ENCODE peak calls at places on chromosomes 6 and 20, in six cellular contexts. One of them, this sample, is unnamed.

GRCh38 chr6:33587529-33588215 is 7.6 kb upstream of the BAK1 start:
- DNase-seq in K562: no peak
- DNase-seq in SK-N-SH: no peak
- DNase-seq in HCT116: no peak
- DNase-seq in GM12878: no peak
- DNase-seq in HepG2: no peak
- DNase-seq in this sample: no peak

GRCh38 chr20:48465271-48465670 is 362.5 kb downstream of the PREX1 start:
- DNase-seq in HepG2: no peak
- DNase-seq in GM12878: no peak
- DNase-seq in SK-N-SH: no peak
- DNase-seq in HCT116: no peak
- DNase-seq in K562: no peak
- DNase-seq in this sample: no peak

GRCh38 chr6:80249897-80250296 is 143.4 kb downstream of the BCKDHB start:
- DNase-seq in K562: no peak
- DNase-seq in HCT116: no peak
- DNase-seq in GM12878: no peak
- DNase-seq in SK-N-SH: no peak
- DNase-seq in HepG2: no peak
- DNase-seq in this sample: no peak

GRCh38 chr20:41274152-41274551 is 43.4 kb downstream of the ZHX3 start:
- DNase-seq in GM12878: no peak
- DNase-seq in K562: no peak
- DNase-seq in SK-N-SH: no peak
- DNase-seq in HepG2: no peak
- DNase-seq in HCT116: no peak
- DNase-seq in this sample: no peak

GRCh38 chr6:14612016-14612415 is 494.4 kb downstream of the CD83 start:
- DNase-seq in SK-N-SH: no peak
- DNase-seq in HCT116: no peak
- DNase-seq in GM12878: no peak
- DNase-seq in HepG2: no peak
- DNase-seq in K562: no peak
- DNase-seq in this sample: no peak

GRCh38 chr6:26240157-26240980 is 124.6 kb upstream of the BTN3A2 start:
- DNase-seq in HepG2: no peak
- DNase-seq in K562: no peak
- DNase-seq in HCT116: no peak
- DNase-seq in GM12878: peak
- DNase-seq in SK-N-SH: peak
- DNase-seq in this sample: peak

GRCh38 chr6:117495873-117496272 is 13.4 kb downstream of the DCBLD1 start:
- DNase-seq in HepG2: no peak
- DNase-seq in HCT116: no peak
- DNase-seq in K562: no peak
- DNase-seq in GM12878: no peak
- DNase-seq in SK-N-SH: no peak
- DNase-seq in this sample: no peak

GRCh38 chr6:69421986-69422385 is 374.8 kb downstream of the LMBRD1 start:
- DNase-seq in HCT116: no peak
- DNase-seq in HepG2: no peak
- DNase-seq in K562: no peak
- DNase-seq in SK-N-SH: no peak
- DNase-seq in GM12878: no peak
- DNase-seq in this sample: no peak

GRCh38 chr6:47028835-47029360 is 13.2 kb downstream of the ADGRF1 start:
- DNase-seq in HepG2: no peak
- DNase-seq in HCT116: no peak
- DNase-seq in SK-N-SH: no peak
- DNase-seq in K562: no peak
- DNase-seq in GM12878: no peak
- DNase-seq in this sample: no peak

GRCh38 chr6:142377112-142377848 is 75.5 kb downstream of the ADGRG6 start:
- DNase-seq in HepG2: peak
- DNase-seq in HCT116: peak
- DNase-seq in SK-N-SH: no peak
- DNase-seq in K562: no peak
- DNase-seq in GM12878: no peak
- DNase-seq in this sample: peak

GRCh38 chr20:23889775-23890187 is 10.2 kb upstream of the CST5 start:
- DNase-seq in HCT116: peak
- DNase-seq in GM12878: no peak
- DNase-seq in HepG2: peak
- DNase-seq in K562: peak
- DNase-seq in SK-N-SH: peak
- DNase-seq in this sample: peak

GRCh38 chr6:31007694-31008093 is 2.6 kb upstream of the MUC22 start:
- DNase-seq in HepG2: no peak
- DNase-seq in HCT116: no peak
- DNase-seq in GM12878: no peak
- DNase-seq in K562: no peak
- DNase-seq in SK-N-SH: no peak
- DNase-seq in this sample: no peak

GRCh38 chr6:62746161-62746560 is 460.1 kb upstream of the KHDRBS2 start:
- DNase-seq in HCT116: no peak
- DNase-seq in K562: no peak
- DNase-seq in SK-N-SH: no peak
- DNase-seq in GM12878: no peak
- DNase-seq in HepG2: peak
- DNase-seq in this sample: no peak

GRCh38 chr20:57514273-57514751 is 10.6 kb downstream of the CTCFL start:
- DNase-seq in HepG2: peak
- DNase-seq in K562: peak
- DNase-seq in GM12878: no peak
- DNase-seq in SK-N-SH: peak
- DNase-seq in HCT116: peak
- DNase-seq in this sample: peak

GRCh38 chr6:12968839-12969558 is 252.4 kb downstream of the PHACTR1 start:
- DNase-seq in SK-N-SH: no peak
- DNase-seq in HCT116: no peak
- DNase-seq in K562: no peak
- DNase-seq in GM12878: no peak
- DNase-seq in HepG2: no peak
- DNase-seq in this sample: no peak

GRCh38 chr20:44089987-44090674 is 96.9 kb downstream of the JPH2 start:
- DNase-seq in K562: peak
- DNase-seq in GM12878: peak
- DNase-seq in HCT116: peak
- DNase-seq in SK-N-SH: no peak
- DNase-seq in HepG2: peak
- DNase-seq in this sample: no peak

GRCh38 chr6:165894228-165894825 is 231.3 kb upstream of the PDE10A start:
- DNase-seq in GM12878: no peak
- DNase-seq in K562: no peak
- DNase-seq in HepG2: no peak
- DNase-seq in SK-N-SH: no peak
- DNase-seq in HCT116: no peak
- DNase-seq in this sample: no peak

GRCh38 chr6:99563056-99563723 is 5.3 kb downstream of the CCNC start:
- DNase-seq in HepG2: no peak
- DNase-seq in SK-N-SH: no peak
- DNase-seq in HCT116: no peak
- DNase-seq in GM12878: no peak
- DNase-seq in K562: no peak
- DNase-seq in this sample: no peak

GRCh38 chr20:36737183-36737499 is 8.7 kb downstream of the NDRG3 start:
- DNase-seq in GM12878: no peak
- DNase-seq in HCT116: no peak
- DNase-seq in K562: no peak
- DNase-seq in HepG2: no peak
- DNase-seq in SK-N-SH: no peak
- DNase-seq in this sample: no peak

GRCh38 chr20:53071833-53072232 is 99.7 kb downstream of the TSHZ2 start:
- DNase-seq in K562: no peak
- DNase-seq in HepG2: no peak
- DNase-seq in SK-N-SH: no peak
- DNase-seq in HCT116: no peak
- DNase-seq in GM12878: no peak
- DNase-seq in this sample: no peak

GRCh38 chr20:37394543-37395410 is 48.8 kb downstream of the SRC start:
- DNase-seq in HCT116: no peak
- DNase-seq in HepG2: no peak
- DNase-seq in GM12878: no peak
- DNase-seq in K562: no peak
- DNase-seq in SK-N-SH: peak
- DNase-seq in this sample: no peak

GRCh38 chr6:150491796-150492142 is 107.9 kb upstream of the PLEKHG1 start:
- DNase-seq in K562: no peak
- DNase-seq in HCT116: no peak
- DNase-seq in SK-N-SH: no peak
- DNase-seq in HepG2: no peak
- DNase-seq in GM12878: no peak
- DNase-seq in this sample: no peak

GRCh38 chr6:44537306-44538049 is 150.0 kb downstream of the CDC5L start:
- DNase-seq in K562: no peak
- DNase-seq in GM12878: no peak
- DNase-seq in SK-N-SH: no peak
- DNase-seq in HCT116: no peak
- DNase-seq in HepG2: no peak
- DNase-seq in this sample: no peak

GRCh38 chr20:2397595-2398145 is 17.0 kb downstream of the TGM6 start:
- DNase-seq in SK-N-SH: no peak
- DNase-seq in HepG2: no peak
- DNase-seq in HCT116: no peak
- DNase-seq in GM12878: no peak
- DNase-seq in K562: peak
- DNase-seq in this sample: no peak

GRCh38 chr20:10060223-10060622 is 25.4 kb downstream of the ANKEF1 start:
- DNase-seq in SK-N-SH: peak
- DNase-seq in HCT116: no peak
- DNase-seq in HepG2: no peak
- DNase-seq in GM12878: no peak
- DNase-seq in K562: no peak
- DNase-seq in this sample: no peak

GRCh38 chr6:166244353-166245045 is 63.7 kb downstream of the PRR18 start:
- DNase-seq in SK-N-SH: no peak
- DNase-seq in HepG2: no peak
- DNase-seq in GM12878: peak
- DNase-seq in K562: no peak
- DNase-seq in HCT116: no peak
- DNase-seq in this sample: no peak

GRCh38 chr6:108080010-108080780 is 5.7 kb upstream of the OSTM1 start:
- DNase-seq in HCT116: no peak
- DNase-seq in K562: no peak
- DNase-seq in HepG2: no peak
- DNase-seq in GM12878: no peak
- DNase-seq in SK-N-SH: no peak
- DNase-seq in this sample: peak

GRCh38 chr6:26550250-26550993 is 12.3 kb downstream of the HMGN4 start:
- DNase-seq in GM12878: no peak
- DNase-seq in HCT116: no peak
- DNase-seq in K562: peak
- DNase-seq in HepG2: peak
- DNase-seq in SK-N-SH: peak
- DNase-seq in this sample: peak

GRCh38 chr20:1327827-1328679 is 886 bp downstream of the SDCBP2 start:
- DNase-seq in K562: no peak
- DNase-seq in GM12878: no peak
- DNase-seq in HCT116: no peak
- DNase-seq in HepG2: peak
- DNase-seq in SK-N-SH: no peak
- DNase-seq in this sample: no peak

GRCh38 chr20:16400249-16400648 is 173.0 kb downstream of the KIF16B start:
- DNase-seq in K562: no peak
- DNase-seq in GM12878: no peak
- DNase-seq in SK-N-SH: no peak
- DNase-seq in HCT116: no peak
- DNase-seq in HepG2: no peak
- DNase-seq in this sample: no peak

GRCh38 chr20:40682104-40683045 is 6.7 kb downstream of the MAFB start:
- DNase-seq in K562: no peak
- DNase-seq in GM12878: no peak
- DNase-seq in HCT116: no peak
- DNase-seq in SK-N-SH: no peak
- DNase-seq in HepG2: peak
- DNase-seq in this sample: no peak

DNA sequence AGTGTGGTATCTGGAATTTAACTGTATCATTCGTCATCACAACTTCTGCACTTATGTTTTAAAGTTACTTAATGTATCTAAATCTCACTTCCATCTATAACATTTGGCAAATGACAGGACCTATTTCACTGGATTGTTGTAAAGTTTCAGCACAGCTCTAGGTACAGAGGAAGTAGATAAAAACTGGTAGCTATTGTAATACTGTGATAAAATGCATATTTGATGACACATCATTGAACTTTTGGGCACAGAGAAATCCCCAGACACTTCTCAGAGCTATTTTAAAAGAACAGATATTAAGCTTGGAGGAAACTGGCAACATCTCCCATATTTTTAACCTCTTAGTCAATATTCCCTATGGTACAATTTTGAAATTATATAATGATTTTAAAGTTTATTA is 138.7 kb downstream of the RFPL4B start:
- DNase-seq in SK-N-SH: no peak
- DNase-seq in K562: no peak
- DNase-seq in HepG2: no peak
- DNase-seq in GM12878: no peak
- DNase-seq in HCT116: no peak
- DNase-seq in this sample: no peak
- H2AFZ ChIP-seq in SK-N-SH: peak
- H2AFZ ChIP-seq in K562: no peak
- H2AFZ ChIP-seq in HepG2: no peak
- H2AFZ ChIP-seq in GM12878: no peak
- H2AFZ ChIP-seq in HCT116: no peak
- H2AFZ ChIP-seq in this sample: no peak

GRCh38 chr6:138499303-138499991 is at the start of gene NHSL1:
- DNase-seq in HCT116: no peak
- DNase-seq in SK-N-SH: no peak
- DNase-seq in HepG2: peak
- DNase-seq in K562: no peak
- DNase-seq in GM12878: peak
- DNase-seq in this sample: no peak
- TF ChIP-seq SIN3A in HCT116: no peak
- TF ChIP-seq SIN3A in SK-N-SH: no peak
- TF ChIP-seq SIN3A in HepG2: peak
- TF ChIP-seq SIN3A in K562: no peak
- TF ChIP-seq SIN3A in GM12878: no peak
- TF ChIP-seq SIN3A in this sample: peak

GRCh38 chr6:90654166-90654565 is 67.3 kb upstream of the MAP3K7 start:
- DNase-seq in HepG2: no peak
- DNase-seq in HCT116: no peak
- DNase-seq in GM12878: no peak
- DNase-seq in K562: no peak
- DNase-seq in SK-N-SH: no peak
- DNase-seq in this sample: no peak
- H2AFZ ChIP-seq in HepG2: no peak
- H2AFZ ChIP-seq in HCT116: no peak
- H2AFZ ChIP-seq in GM12878: no peak
- H2AFZ ChIP-seq in K562: no peak
- H2AFZ ChIP-seq in SK-N-SH: no peak
- H2AFZ ChIP-seq in this sample: no peak

DNA sequence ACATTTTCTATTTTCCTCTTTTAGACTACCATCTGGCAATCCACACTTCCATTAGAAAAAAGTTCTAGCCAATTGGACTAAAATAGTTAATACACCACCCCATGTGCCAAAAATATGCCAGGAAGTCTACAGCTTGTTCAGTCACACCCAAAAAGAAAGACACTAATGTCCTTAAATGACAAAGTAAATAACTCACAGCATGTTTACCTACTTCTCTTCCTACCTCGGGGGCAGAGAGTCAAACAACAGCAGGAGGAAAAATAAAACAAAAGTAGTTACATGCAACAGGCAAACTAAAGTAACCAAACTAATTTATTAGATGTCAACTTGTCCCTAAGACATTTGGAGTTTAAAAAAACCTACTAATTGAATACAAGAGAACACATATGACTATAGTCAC is 57.0 kb downstream of the UBE3D start:
- DNase-seq in K562: no peak
- DNase-seq in SK-N-SH: no peak
- DNase-seq in HepG2: no peak
- DNase-seq in GM12878: no peak
- DNase-seq in HCT116: no peak
- DNase-seq in this sample: no peak
- TF ChIP-seq SIN3A in K562: no peak
- TF ChIP-seq SIN3A in SK-N-SH: no peak
- TF ChIP-seq SIN3A in HepG2: no peak
- TF ChIP-seq SIN3A in GM12878: no peak
- TF ChIP-seq SIN3A in HCT116: no peak
- TF ChIP-seq SIN3A in this sample: no peak

This sample was measured in H1.